ENCODE peak calls at places on chromosomes 1 and 21, in six cellular contexts. Y, S, Z, R, A and I are unnamed samples.

GRCh38 chr1:30697977-30698376 is 25.4 kb downstream of the MATN1 start:
- DNase-seq in Y (no peak), S (no peak), Z (peak; percentile 60), R (no peak), A (peak; percentile 34), I (no peak)

GRCh38 chr1:69139007-69139406 is 428.7 kb upstream of the LRRC7 start:
- DNase-seq in Y (no peak), S (no peak), Z (no peak), R (no peak), A (peak; percentile 29), I (no peak)

GRCh38 chr1:204382714-204383083 is 23.0 kb upstream of the PLEKHA6 start:
- DNase-seq in Y (no peak), S (no peak), Z (no peak), R (no peak), A (no peak), I (no peak)

GRCh38 chr1:111656093-111657017 is 36.8 kb downstream of the RAP1A start:
- DNase-seq in Y (no peak), S (no peak), Z (peak; percentile 63), R (no peak), A (peak; percentile 48), I (no peak)

GRCh38 chr1:54376085-54377039 is 29.8 kb downstream of the SSBP3 start:
- DNase-seq in Y (no peak), S (no peak), Z (no peak), R (peak; percentile 55), A (no peak), I (no peak)

GRCh38 chr1:147539122-147539575 is 2.2 kb upstream of the BCL9 start:
- DNase-seq in Y (no peak), S (no peak), Z (peak; percentile 96), R (no peak), A (peak; percentile 53), I (no peak)

GRCh38 chr1:39849203-39849602 is 34.1 kb downstream of the TRIT1 start:
- DNase-seq in Y (no peak), S (no peak), Z (no peak), R (no peak), A (no peak), I (no peak)

GRCh38 chr1:204258213-204259115 is 44.7 kb upstream of the GOLT1A start:
- DNase-seq in Y (no peak), S (peak; percentile 8), Z (peak; percentile 80), R (peak; percentile 28), A (no peak), I (no peak)

GRCh38 chr1:94237291-94238226 is at the start of gene ARHGAP29:
- DNase-seq in Y (peak; percentile 63), S (no peak), Z (peak; percentile 80), R (peak; percentile 24), A (peak; percentile 64), I (peak; percentile 50)

GRCh38 chr1:223079498-223079897 is 63.5 kb downstream of the TLR5 start:
- DNase-seq in Y (no peak), S (no peak), Z (no peak), R (no peak), A (no peak), I (peak; percentile 15)

GRCh38 chr1:223076382-223076781 is 66.7 kb downstream of the TLR5 start:
- DNase-seq in Y (no peak), S (no peak), Z (no peak), R (no peak), A (no peak), I (peak; percentile 8)

GRCh38 chr1:223077434-223077833 is 65.6 kb downstream of the TLR5 start:
- DNase-seq in Y (no peak), S (no peak), Z (no peak), R (no peak), A (no peak), I (peak; percentile 24)

GRCh38 chr1:223084466-223084865 is 58.6 kb downstream of the TLR5 start:
- DNase-seq in Y (no peak), S (no peak), Z (no peak), R (no peak), A (no peak), I (no peak)

DNA sequence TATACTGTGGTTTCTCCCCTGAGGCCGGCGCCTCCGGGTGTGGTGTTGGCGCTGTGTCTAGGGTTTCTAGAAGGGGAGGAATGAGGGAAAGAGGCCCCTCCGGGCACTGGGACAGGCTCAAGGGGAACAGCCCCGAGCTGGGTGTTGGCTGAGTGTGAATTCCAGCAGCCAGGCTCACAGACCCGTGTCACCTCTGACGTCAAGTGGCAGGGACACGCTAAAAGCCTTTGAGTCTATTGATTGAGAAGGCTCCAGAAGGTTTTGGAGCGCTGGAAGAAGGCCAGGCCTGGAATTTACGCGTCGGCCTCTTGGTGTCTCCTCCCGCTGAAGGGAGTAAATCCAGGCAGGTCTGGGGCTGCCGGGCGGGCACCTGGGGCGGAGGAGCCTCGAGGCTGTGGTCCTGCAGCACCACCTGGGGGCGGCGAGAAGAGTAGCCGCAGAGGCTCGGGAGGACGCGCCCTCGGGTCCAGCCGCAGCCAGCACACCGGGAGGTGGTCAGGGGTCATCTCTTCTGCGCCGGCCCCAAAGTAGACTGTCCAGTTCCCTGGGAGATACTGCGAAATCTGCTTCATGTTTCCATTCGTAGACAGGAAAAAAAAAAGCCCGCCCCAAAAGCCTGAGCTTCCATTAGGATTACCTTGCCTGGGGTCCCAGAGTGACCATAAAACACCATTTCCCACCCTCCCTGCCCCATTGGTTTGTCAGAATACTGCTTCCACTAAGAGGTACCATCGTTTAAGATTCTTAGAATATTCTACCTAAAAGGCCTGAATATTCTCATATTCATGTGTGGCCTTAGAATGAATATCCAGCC is 61.7 kb downstream of the TLR5 start:
- DNase-seq in Y (peak; percentile 85), S (peak; percentile 57), Z (peak; percentile 100), R (peak; percentile 69), A (peak; percentile 56), I (peak; percentile 66)
- TF ChIP-seq CTCF in Y (peak; percentile 98), S (peak; percentile 87), Z (peak; percentile 100), R (peak; percentile 98), A (peak; percentile 97), I (peak; percentile 83)

GRCh38 chr21:16605588-16605987 is 875.8 kb downstream of the USP25 start:
- DNase-seq in Y (no peak), S (no peak), Z (no peak), R (no peak), A (no peak), I (no peak)

GRCh38 chr21:16608209-16608830 is 878.5 kb downstream of the USP25 start:
- DNase-seq in Y (no peak), S (no peak), Z (peak; percentile 47), R (no peak), A (no peak), I (no peak)
- TF ChIP-seq CTCF in Y (no peak), S (no peak), Z (peak; percentile 52), R (no peak), A (no peak), I (no peak)

GRCh38 chr1:155966135-155966534 is 12.2 kb downstream of the ARHGEF2 start:
- DNase-seq in Y (no peak), S (no peak), Z (no peak), R (no peak), A (no peak), I (no peak)
- TF ChIP-seq CTCF in Y (no peak), S (no peak), Z (no peak), R (no peak), A (no peak), I (no peak)

DNA sequence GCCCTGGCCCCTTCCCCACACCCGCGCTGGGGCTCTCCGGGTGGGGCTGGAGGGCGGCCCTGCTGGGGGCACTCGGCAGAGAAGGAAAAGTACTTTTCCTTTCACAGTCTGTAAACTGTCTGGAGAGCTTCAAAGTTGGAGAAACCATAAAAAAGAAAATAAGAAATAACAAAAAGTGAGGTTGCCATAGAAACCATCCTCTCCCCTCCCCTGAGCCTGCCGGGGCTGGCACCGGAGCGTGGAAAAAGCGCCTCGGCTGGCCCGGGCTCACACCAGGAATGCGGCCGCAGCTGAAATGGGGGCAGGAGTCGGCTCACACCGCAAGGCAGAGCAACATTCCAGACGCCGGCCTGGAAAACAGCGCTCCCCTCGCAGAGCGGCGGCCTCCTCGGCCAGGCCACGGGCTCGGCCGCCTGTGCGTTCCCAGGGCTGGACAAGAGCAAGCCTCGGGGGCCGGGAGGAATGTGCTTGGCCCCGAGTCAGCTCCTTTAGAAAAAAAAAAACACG is 69.2 kb downstream of the MORN1 start:
- DNase-seq in Y (peak; percentile 66), S (no peak), Z (no peak), R (no peak), A (peak; percentile 82), I (no peak)
- TF ChIP-seq CTCF in Y (no peak), S (no peak), Z (no peak), R (no peak), A (no peak), I (no peak)

GRCh38 chr1:45583666-45584350 is at the start of gene NASP:
- DNase-seq in Y (peak; percentile 79), S (peak; percentile 87), Z (peak; percentile 91), R (peak; percentile 91), A (peak; percentile 90), I (peak; percentile 81)

GRCh38 chr1:45584351-45585109 is 689 bp downstream of the NASP start:
- DNase-seq in Y (peak; percentile 76), S (peak; percentile 80), Z (peak; percentile 92), R (peak; percentile 88), A (peak; percentile 84), I (peak; percentile 72)

GRCh38 chr1:45586769-45587168 is 2.9 kb downstream of the NASP start:
- DNase-seq in Y (no peak), S (no peak), Z (no peak), R (no peak), A (no peak), I (no peak)

GRCh38 chr1:45585496-45586075 is 1.7 kb downstream of the NASP start:
- DNase-seq in Y (no peak), S (no peak), Z (no peak), R (no peak), A (no peak), I (no peak)

DNA sequence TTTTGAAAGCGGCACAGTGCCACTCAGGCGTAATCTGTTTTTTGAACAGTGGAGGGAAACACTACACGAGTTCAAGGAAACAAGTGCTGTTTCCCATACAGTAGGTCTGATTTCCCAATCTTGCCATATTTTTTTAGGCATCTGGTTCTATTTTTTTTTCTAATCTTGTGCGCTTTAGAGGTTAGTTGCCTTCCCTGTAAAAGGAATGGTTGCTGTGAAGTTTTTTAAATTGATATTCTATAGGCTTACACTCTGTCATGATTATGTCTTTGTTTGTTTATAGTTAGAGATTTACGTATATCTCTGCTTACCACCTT is 1.2 kb downstream of the NASP start:
- DNase-seq in Y (no peak), S (no peak), Z (no peak), R (no peak), A (no peak), I (no peak)
- TF ChIP-seq CTCF in Y (peak; percentile 7), S (no peak), Z (no peak), R (no peak), A (no peak), I (no peak)

GRCh38 chr1:212971312-212971711 is 21.0 kb downstream of the VASH2 start:
- DNase-seq in Y (no peak), S (no peak), Z (no peak), R (no peak), A (no peak), I (no peak)

GRCh38 chr1:212966619-212967018 is 16.3 kb downstream of the VASH2 start:
- DNase-seq in Y (no peak), S (no peak), Z (no peak), R (no peak), A (no peak), I (no peak)

GRCh38 chr1:212970085-212970484 is 19.7 kb downstream of the VASH2 start:
- DNase-seq in Y (no peak), S (no peak), Z (no peak), R (no peak), A (no peak), I (no peak)

GRCh38 chr1:212968385-212968863 is 18.1 kb downstream of the VASH2 start:
- DNase-seq in Y (no peak), S (no peak), Z (no peak), R (no peak), A (no peak), I (no peak)

GRCh38 chr1:212967767-212968166 is 17.4 kb downstream of the VASH2 start:
- DNase-seq in Y (no peak), S (no peak), Z (peak; percentile 89), R (no peak), A (no peak), I (no peak)
- TF ChIP-seq CTCF in Y (peak; percentile 23), S (no peak), Z (peak; percentile 54), R (peak; percentile 44), A (no peak), I (peak; percentile 65)